ENCODE peak calls at places on chromosomes 6 and 20, in six cellular contexts. L is NCI-H1092, J is adrenal gland, F is nephron progenitor cell, A is germinal center, V is EH. Y is an unnamed sample.

GRCh38 chr20:9454781-9455180 is 59.6 kb upstream of the LAMP5 start:
- DNase-seq in L (no peak), J (no peak), F (no peak), V (no peak), A (no peak), Y (no peak)

GRCh38 chr20:17504898-17505663 is 26.1 kb downstream of the BFSP1 start:
- DNase-seq in F (peak; percentile 43), J (peak; percentile 48), V (peak; percentile 66), A (peak; percentile 66), L (peak; percentile 6), Y (no peak)

GRCh38 chr20:50587291-50587961 is 77.2 kb downstream of the PTPN1 start:
- DNase-seq in A (no peak), V (no peak), L (no peak), F (no peak), J (no peak), Y (peak; percentile 73)

GRCh38 chr6:166670013-166670412 is 43.0 kb upstream of the RPS6KA2 start:
- DNase-seq in J (no peak), L (no peak), A (no peak), V (no peak), F (no peak), Y (peak; percentile 54)

GRCh38 chr20:63826753-63827152 is 4.3 kb downstream of the ZBTB46 start:
- DNase-seq in J (no peak), F (no peak), L (no peak), A (no peak), V (peak; percentile 27), Y (no peak)

GRCh38 chr20:63543131-63543530 is 4.4 kb downstream of the SRMS start:
- DNase-seq in V (no peak), F (no peak), L (no peak), A (no peak), J (no peak), Y (no peak)

GRCh38 chr6:151413372-151414145 is 22.2 kb upstream of the ZBTB2 start:
- DNase-seq in A (no peak), J (no peak), L (no peak), V (no peak), F (no peak), Y (no peak)

GRCh38 chr6:11343963-11344714 is 111.7 kb upstream of the NEDD9 start:
- DNase-seq in V (no peak), F (no peak), A (no peak), J (no peak), L (no peak), Y (no peak)

GRCh38 chr6:123223461-123223860 is 227.4 kb downstream of the CLVS2 start:
- DNase-seq in V (no peak), J (no peak), A (no peak), F (no peak), L (no peak), Y (no peak)

GRCh38 chr6:12238191-12238590 is 52.0 kb upstream of the EDN1 start:
- DNase-seq in A (no peak), L (no peak), F (no peak), J (no peak), V (no peak), Y (no peak)

GRCh38 chr6:33116881-33117711 is 41.3 kb downstream of the HLA-DPB1 start:
- DNase-seq in V (peak; percentile 15), J (no peak), L (no peak), A (no peak), F (peak; percentile 40), Y (no peak)

Y was measured in chondrocyte.